ENCODE peak calls at places on chromosomes 4 and X, in four cellular contexts. One of them, this sample, is unnamed.

GRCh38 chr4:109879081-109879480 is 31.2 kb downstream of the LRIT3 start:
- DNase-seq in tibial artery: no peak
- DNase-seq in AG04450: no peak
- DNase-seq in SJSA1: no peak
- DNase-seq in this sample: no peak

GRCh38 chr4:98430708-98431403 is 169.7 kb downstream of the RAP1GDS1 start:
- DNase-seq in SJSA1: peak; percentile 86
- DNase-seq in AG04450: peak; percentile 86
- DNase-seq in tibial artery: no peak
- DNase-seq in this sample: no peak

GRCh38 chrX:38654302-38654701 is 93.0 kb downstream of the TSPAN7 start:
- DNase-seq in SJSA1: no peak
- DNase-seq in AG04450: no peak
- DNase-seq in tibial artery: no peak
- DNase-seq in this sample: no peak

GRCh38 chr4:7985891-7986441 is 46.3 kb upstream of the AFAP1 start:
- DNase-seq in SJSA1: no peak
- DNase-seq in tibial artery: no peak
- DNase-seq in AG04450: no peak
- DNase-seq in this sample: no peak

GRCh38 chr4:183611210-183611830 is 47.7 kb downstream of the RWDD4 start:
- DNase-seq in tibial artery: no peak
- DNase-seq in SJSA1: no peak
- DNase-seq in AG04450: no peak
- DNase-seq in this sample: no peak

GRCh38 chr4:180757927-180758326 is 1485.3 kb upstream of the TENM3 start:
- DNase-seq in AG04450: no peak
- DNase-seq in tibial artery: no peak
- DNase-seq in SJSA1: no peak
- DNase-seq in this sample: no peak

GRCh38 chr4:170990989-170991589 is 822.1 kb upstream of the GALNTL6 start:
- DNase-seq in tibial artery: no peak
- DNase-seq in SJSA1: no peak
- DNase-seq in AG04450: no peak
- DNase-seq in this sample: no peak

GRCh38 chr4:145034727-145035211 is 63.2 kb downstream of the ANAPC10 start:
- DNase-seq in AG04450: peak; percentile 18
- DNase-seq in tibial artery: no peak
- DNase-seq in SJSA1: peak; percentile 14
- DNase-seq in this sample: peak; percentile 58

GRCh38 chr4:145735777-145736176 is 55.8 kb downstream of the C4orf51 start:
- DNase-seq in SJSA1: no peak
- DNase-seq in tibial artery: no peak
- DNase-seq in AG04450: no peak
- DNase-seq in this sample: peak; percentile 50

GRCh38 chrX:17564689-17565409 is 172.4 kb upstream of the SCML1 start:
- DNase-seq in SJSA1: no peak
- DNase-seq in tibial artery: peak; percentile 27
- DNase-seq in AG04450: no peak
- DNase-seq in this sample: peak; percentile 59

GRCh38 chrX:119237526-119238035 is 1.5 kb downstream of the PGRMC1 start:
- DNase-seq in AG04450: no peak
- DNase-seq in SJSA1: no peak
- DNase-seq in tibial artery: no peak
- DNase-seq in this sample: no peak

GRCh38 chr4:47002593-47002992 is 9.2 kb upstream of the GABRA4 start:
- DNase-seq in SJSA1: no peak
- DNase-seq in tibial artery: no peak
- DNase-seq in AG04450: peak; percentile 38
- DNase-seq in this sample: no peak

GRCh38 chrX:53190363-53190960 is 34.5 kb downstream of the KDM5C start:
- DNase-seq in tibial artery: no peak
- DNase-seq in AG04450: no peak
- DNase-seq in SJSA1: no peak
- DNase-seq in this sample: no peak

GRCh38 chr4:103786014-103786413 is 66.2 kb upstream of the TACR3 start:
- DNase-seq in tibial artery: no peak
- DNase-seq in AG04450: no peak
- DNase-seq in SJSA1: peak; percentile 9
- DNase-seq in this sample: no peak

GRCh38 chrX:11555759-11556158 is 110.0 kb downstream of the ARHGAP6 start:
- DNase-seq in SJSA1: peak; percentile 30
- DNase-seq in AG04450: no peak
- DNase-seq in tibial artery: no peak
- DNase-seq in this sample: no peak

DNA sequence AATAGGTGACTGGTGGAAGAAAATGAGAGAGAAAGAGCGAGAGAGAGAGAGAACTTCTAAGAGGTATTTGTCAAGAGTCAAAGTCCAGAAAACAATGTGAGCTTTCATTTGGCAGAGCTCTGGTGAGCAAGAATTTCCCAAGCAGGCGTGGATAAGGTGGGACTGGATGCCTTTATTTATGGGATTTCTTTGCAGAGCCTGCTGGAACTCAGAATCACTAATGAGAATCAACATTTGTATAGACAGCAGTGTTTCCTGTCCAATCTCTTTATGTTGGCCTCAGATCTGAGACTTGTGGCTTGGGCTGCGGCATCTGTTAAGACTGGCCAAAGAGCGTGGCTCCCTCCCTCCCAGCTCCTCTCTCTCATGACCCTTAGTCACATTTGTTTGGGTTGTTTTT is 67.9 kb upstream of the TBL1X start:
- DNase-seq in SJSA1: no peak
- DNase-seq in AG04450: no peak
- DNase-seq in tibial artery: no peak
- DNase-seq in this sample: no peak
- H3K9me3 ChIP-seq in SJSA1: no peaks in the 10 kb centered on the region
- H3K9me3 ChIP-seq in AG04450: no peaks in the 10 kb centered on the region
- H3K9me3 ChIP-seq in tibial artery: no peaks in the 10 kb centered on the region
- H3K9me3 ChIP-seq in this sample: no peaks in the 10 kb centered on the region

DNA sequence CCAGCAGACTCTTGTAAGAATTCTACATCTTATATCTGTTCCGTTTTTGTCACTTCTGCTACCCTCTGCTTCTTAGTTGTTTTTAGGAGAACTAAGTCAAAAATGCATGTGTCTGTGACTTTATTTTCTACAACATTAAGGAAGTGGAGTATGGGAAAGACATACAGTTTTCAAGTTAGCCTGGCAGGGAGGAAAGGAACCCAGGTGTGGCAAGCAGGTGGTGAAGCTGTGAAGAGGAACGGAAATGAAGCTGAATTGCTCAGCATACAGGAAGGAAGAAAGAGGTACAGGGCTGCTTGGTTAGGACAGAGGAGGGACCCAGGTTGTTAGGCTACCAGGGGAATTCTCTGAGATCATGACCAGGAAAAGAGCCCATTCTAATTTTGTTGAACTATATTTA is 9.4 kb downstream of the GPRIN3 start:
- DNase-seq in tibial artery: no peak
- DNase-seq in SJSA1: no peak
- DNase-seq in AG04450: no peak
- DNase-seq in this sample: no peak
- H3K4me3 ChIP-seq in tibial artery: no peak overlapping the region
- H3K4me3 ChIP-seq in SJSA1: no peak overlapping the region
- H3K4me3 ChIP-seq in AG04450: no peak overlapping the region
- H3K4me3 ChIP-seq in this sample: no peak overlapping the region

DNA sequence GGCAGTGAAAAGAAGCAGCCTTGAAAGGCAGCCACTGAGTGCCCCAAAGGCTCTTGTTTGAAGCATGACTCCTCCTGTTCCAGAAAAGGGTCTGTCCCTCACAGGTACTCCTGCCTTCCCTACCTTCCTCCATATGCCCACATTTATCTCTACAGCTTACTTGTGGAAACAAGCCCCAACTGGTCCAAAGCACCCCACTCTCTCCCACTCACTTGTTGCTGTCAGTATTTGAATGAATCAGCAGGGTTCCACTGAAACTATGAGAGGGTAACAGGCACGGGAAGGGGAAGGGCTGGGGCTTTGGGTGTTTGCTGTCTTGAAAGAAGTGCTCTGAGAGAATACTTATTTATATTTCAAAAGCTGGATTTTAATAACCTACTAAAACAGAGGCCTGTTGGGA is 34.9 kb downstream of the GPR143 start:
- DNase-seq in SJSA1: no peak
- DNase-seq in AG04450: no peak
- DNase-seq in tibial artery: no peak
- DNase-seq in this sample: no peak
- H3K9me3 ChIP-seq in SJSA1: no peaks in the 10 kb centered on the region
- H3K9me3 ChIP-seq in AG04450: peaks cover 9% of the 10 kb centered on the region
- H3K9me3 ChIP-seq in tibial artery: peaks cover 19% of the 10 kb centered on the region
- H3K9me3 ChIP-seq in this sample: peaks cover 16% of the 10 kb centered on the region

GRCh38 chr4:26030780-26031179 is 116.8 kb downstream of the SMIM20 start:
- DNase-seq in SJSA1: no peak
- DNase-seq in AG04450: no peak
- DNase-seq in tibial artery: no peak
- DNase-seq in this sample: no peak
- H3K4me3 ChIP-seq in SJSA1: no peak overlapping the region
- H3K4me3 ChIP-seq in AG04450: no peak overlapping the region
- H3K4me3 ChIP-seq in tibial artery: no peak overlapping the region
- H3K4me3 ChIP-seq in this sample: no peak overlapping the region

DNA sequence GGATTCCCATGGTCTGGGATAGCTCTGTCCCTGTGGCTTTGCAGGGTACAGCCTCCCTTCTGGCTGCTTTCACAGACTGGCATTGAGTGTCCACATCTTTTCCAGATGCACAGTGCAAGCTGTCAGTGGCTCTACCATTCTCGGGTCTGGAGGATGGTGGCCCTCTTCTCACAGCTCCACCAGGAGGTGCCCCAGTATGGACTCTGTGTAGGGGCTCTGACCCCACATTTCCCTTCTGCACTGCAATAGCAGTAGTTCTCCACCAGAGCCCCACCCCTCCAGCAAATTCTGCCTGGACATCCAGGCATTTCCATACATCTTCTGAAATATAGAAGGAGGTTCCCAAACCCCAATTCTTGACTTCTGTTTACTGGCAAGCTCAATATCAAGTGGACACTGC is 50.2 kb upstream of the GRID2 start:
- DNase-seq in tibial artery: no peak
- DNase-seq in SJSA1: no peak
- DNase-seq in AG04450: no peak
- DNase-seq in this sample: no peak
- H3K9me3 ChIP-seq in tibial artery: peaks cover 12% of the 10 kb centered on the region
- H3K9me3 ChIP-seq in SJSA1: no peaks in the 10 kb centered on the region
- H3K9me3 ChIP-seq in AG04450: peaks cover 4% of the 10 kb centered on the region
- H3K9me3 ChIP-seq in this sample: peaks cover 11% of the 10 kb centered on the region

GRCh38 chrX:64394059-64394873 is 986 bp downstream of the MTMR8 start:
- DNase-seq in SJSA1: no peak
- DNase-seq in AG04450: no peak
- DNase-seq in tibial artery: no peak
- DNase-seq in this sample: no peak
- H3K4me3 ChIP-seq in SJSA1: no peak overlapping the region
- H3K4me3 ChIP-seq in AG04450: no peak overlapping the region
- H3K4me3 ChIP-seq in tibial artery: peak overlapping the region; percentile 74
- H3K4me3 ChIP-seq in this sample: peak overlapping the region; percentile 64

DNA sequence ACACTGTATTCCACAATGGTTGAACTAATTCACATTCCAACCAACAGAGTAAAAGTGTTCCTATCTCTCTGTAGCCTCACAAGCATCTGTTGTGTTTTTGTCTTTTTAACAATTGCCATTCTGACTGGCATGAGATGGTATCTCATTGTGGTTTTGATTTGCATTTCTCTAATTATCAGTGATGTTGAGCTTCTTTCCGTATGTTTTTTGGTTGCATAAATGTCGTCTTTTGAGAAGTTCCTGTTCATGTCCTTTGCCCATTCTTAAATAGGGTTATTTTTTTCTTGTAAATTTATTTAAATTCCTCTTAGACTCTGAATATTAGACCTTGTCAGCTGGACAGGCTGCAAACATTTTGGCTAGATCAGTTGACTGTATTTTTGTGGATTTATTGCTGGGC is 78.2 kb downstream of the VSIG4 start:
- DNase-seq in tibial artery: no peak
- DNase-seq in AG04450: no peak
- DNase-seq in SJSA1: no peak
- DNase-seq in this sample: no peak
- H3K9me3 ChIP-seq in tibial artery: peaks cover 9% of the 10 kb centered on the region
- H3K9me3 ChIP-seq in AG04450: no peaks in the 10 kb centered on the region
- H3K9me3 ChIP-seq in SJSA1: no peaks in the 10 kb centered on the region
- H3K9me3 ChIP-seq in this sample: no peaks in the 10 kb centered on the region

GRCh38 chrX:410296-410695 is 23.6 kb upstream of the PPP2R3B start:
- DNase-seq in AG04450: no peak
- DNase-seq in tibial artery: no peak
- DNase-seq in SJSA1: no peak
- DNase-seq in this sample: no peak

GRCh38 chrX:418927-419729 is 32.4 kb upstream of the PPP2R3B start:
- DNase-seq in tibial artery: no peak
- DNase-seq in AG04450: no peak
- DNase-seq in SJSA1: no peak
- DNase-seq in this sample: no peak

DNA sequence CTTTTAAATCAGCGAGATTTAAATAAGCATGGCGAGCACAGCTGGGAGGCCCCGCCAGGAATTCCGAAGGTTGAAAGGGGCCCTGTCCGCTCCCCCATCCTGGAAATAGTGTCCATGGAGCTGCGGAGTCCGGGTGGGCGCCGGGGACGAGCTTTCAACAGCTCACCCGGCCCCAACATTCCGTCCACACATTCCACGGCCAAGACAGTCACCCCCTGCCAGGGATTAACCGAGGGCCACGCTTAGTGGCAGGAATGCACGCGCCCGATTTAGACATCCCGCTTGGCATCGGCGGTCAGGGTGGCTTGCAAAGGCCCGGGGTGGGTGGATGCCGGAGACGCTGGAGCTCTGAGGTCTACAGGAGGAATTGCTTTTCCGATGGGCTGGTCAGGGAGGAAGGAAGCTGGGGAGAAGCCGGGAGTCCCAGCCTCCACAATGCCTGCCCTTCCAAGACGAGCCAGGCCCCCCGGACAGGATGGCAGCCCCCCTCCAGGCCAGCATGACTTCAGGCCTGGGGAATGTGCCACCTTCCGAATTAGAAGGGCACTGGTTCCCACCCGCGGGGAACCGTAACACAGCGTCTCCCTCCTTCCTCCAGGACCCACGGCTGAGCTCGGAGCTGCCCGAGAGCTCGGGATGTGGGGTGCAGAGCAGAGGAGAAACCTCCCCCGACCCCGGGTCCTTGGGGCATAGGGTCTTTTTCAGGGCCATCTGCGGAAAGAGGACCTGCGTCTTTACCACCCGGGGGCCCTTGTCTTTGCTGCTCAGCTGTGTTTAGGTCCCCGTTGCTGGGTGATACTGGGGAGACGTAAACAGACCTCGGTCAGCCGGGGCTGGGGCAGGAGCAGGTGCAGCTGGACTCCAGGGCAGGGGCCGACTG is 26.9 kb upstream of the PPP2R3B start:
- DNase-seq in SJSA1: no peak
- DNase-seq in AG04450: no peak
- DNase-seq in tibial artery: peak; percentile 25
- DNase-seq in this sample: peak; percentile 76
- H3K4me3 ChIP-seq in SJSA1: no peak overlapping the region
- H3K4me3 ChIP-seq in AG04450: peak overlapping the region; percentile 10
- H3K4me3 ChIP-seq in tibial artery: peak overlapping the region; percentile 34
- H3K4me3 ChIP-seq in this sample: peak overlapping the region; percentile 60

This sample was measured in psoas muscle.